ENCODE peak calls at places on chromosome 15, in four cellular contexts. A is cardiac fibroblast, Z is T-helper 9 cell, F is glutamatergic neuron. H is an unnamed sample.
A peak's percentile ranks its signal among the peaks of the same experiment; 100 is the strongest.

GRCh38 chr15:95499397-95499796 is 831.1 kb upstream of the NR2F2 start:
- DNase-seq in A (no peak), Z (no peak), F (no peak), H (no peak)

GRCh38 chr15:47817825-47818681 is 100.7 kb downstream of the SEMA6D start:
- DNase-seq in A (no peak), Z (no peak), F (no peak), H (no peak)

GRCh38 chr15:84760219-84760618 is 11.8 kb downstream of the ZNF592 start:
- DNase-seq in A (no peak), Z (no peak), F (no peak), H (no peak)

GRCh38 chr15:65827065-65827464 is 35.0 kb upstream of the DENND4A start:
- DNase-seq in A (no peak), Z (no peak), F (no peak), H (peak; percentile 18)

GRCh38 chr15:89665449-89666146 is 10.3 kb upstream of the KIF7 start:
- DNase-seq in A (peak; percentile 57), Z (no peak), F (peak; percentile 65), H (peak; percentile 56)

GRCh38 chr15:93418566-93418965 is 329.6 kb upstream of the RGMA start:
- DNase-seq in A (no peak), Z (no peak), F (no peak), H (no peak)

GRCh38 chr15:68447976-68448755 is 16.2 kb upstream of the ITGA11 start:
- DNase-seq in A (no peak), Z (no peak), F (no peak), H (no peak)

GRCh38 chr15:94930945-94931344 is 699.6 kb downstream of the MCTP2 start:
- DNase-seq in A (no peak), Z (no peak), F (no peak), H (no peak)

GRCh38 chr15:31216210-31216911 is 110.3 kb upstream of the KLF13 start:
- DNase-seq in A (peak; percentile 61), Z (peak; percentile 37), F (peak; percentile 80), H (peak; percentile 39)

GRCh38 chr15:75725021-75725718 is 12.5 kb upstream of the CSPG4 start:
- DNase-seq in A (no peak), Z (no peak), F (no peak), H (no peak)

GRCh38 chr15:42215854-42216829 is 8.0 kb upstream of the VPS39 start:
- DNase-seq in A (peak; percentile 11), Z (no peak), F (no peak), H (no peak)